ENCODE peak calls at places on chromosomes 13 and 19, in nine cellular contexts. J is Panc1, C is GM23338, E is K562, T is GM12878, I is SK-N-SH, S is HL-60, B is HCT116, Q is HepG2. Y is an unnamed sample.

GRCh38 chr19:16315825-16316505 is 8.7 kb upstream of the KLF2 start:
- DNase-seq in B (no peak), T (no peak), J (no peak), C (no peak), I (no peak), S (peak), Q (no peak), E (peak), Y (no peak)

GRCh38 chr19:18401580-18402112 is 4.2 kb upstream of the LRRC25 start:
- DNase-seq in T (no peak), E (peak), C (peak), J (no peak), Q (peak), I (no peak), B (no peak), S (peak), Y (no peak)

GRCh38 chr13:43831088-43831487 is 44.3 kb upstream of the ENOX1 start:
- DNase-seq in S (no peak), I (no peak), J (no peak), Q (no peak), B (no peak), T (no peak), E (no peak), C (no peak), Y (no peak)

GRCh38 chr13:22749626-22750025 is 431.2 kb upstream of the SGCG start:
- DNase-seq in E (no peak), S (no peak), C (no peak), T (no peak), B (no peak), Q (no peak), I (no peak), J (no peak), Y (no peak)

GRCh38 chr19:50837300-50837699 is 3.9 kb upstream of the KLK15 start:
- DNase-seq in J (no peak), B (no peak), E (no peak), S (no peak), I (no peak), Q (no peak), T (no peak), C (no peak), Y (no peak)

GRCh38 chr19:16066611-16067104 is 9.6 kb upstream of the TPM4 start:
- DNase-seq in J (no peak), I (peak), S (no peak), C (no peak), Q (peak), T (no peak), B (peak), E (peak), Y (peak)

GRCh38 chr13:45500492-45501174 is 35.9 kb downstream of the COG3 start:
- DNase-seq in B (peak), E (no peak), J (no peak), I (no peak), S (no peak), C (no peak), T (no peak), Q (peak), Y (no peak)

GRCh38 chr13:66180806-66181205 is 1049.3 kb downstream of the PCDH9 start:
- DNase-seq in B (no peak), S (no peak), T (no peak), Q (no peak), C (no peak), J (no peak), I (no peak), E (no peak), Y (no peak)

GRCh38 chr19:33450689-33451088 is 70.9 kb downstream of the PEPD start:
- DNase-seq in J (no peak), S (no peak), Q (no peak), B (no peak), E (no peak), I (no peak), T (no peak), C (no peak), Y (no peak)

GRCh38 chr19:18274776-18275356 is 614 bp upstream of the IQCN start:
- DNase-seq in S (peak), Q (peak), J (no peak), B (no peak), T (no peak), E (peak), C (peak), I (no peak), Y (peak)

GRCh38 chr13:79710376-79710775 is 229.4 kb downstream of the NDFIP2 start:
- DNase-seq in C (no peak), T (no peak), E (no peak), B (no peak), Q (no peak), I (peak), S (peak), J (no peak), Y (no peak)

GRCh38 chr13:23849670-23850069 is 39.5 kb downstream of the MIPEP start:
- DNase-seq in C (no peak), J (no peak), Q (no peak), I (no peak), T (no peak), B (no peak), S (no peak), E (no peak), Y (no peak)

GRCh38 chr19:19236173-19236572 is 24.4 kb downstream of the NCAN start:
- DNase-seq in B (no peak), Q (no peak), I (no peak), S (no peak), E (no peak), T (no peak), C (no peak), J (no peak), Y (no peak)

GRCh38 chr19:18304496-18305312 is 18.2 kb downstream of the LSM4 start:
- DNase-seq in C (peak), B (no peak), S (peak), E (peak), I (peak), Q (peak), T (no peak), J (no peak), Y (peak)

GRCh38 chr13:31733066-31733465 is 6.3 kb upstream of the RXFP2 start:
- DNase-seq in B (no peak), Q (no peak), T (no peak), J (no peak), I (peak), C (no peak), E (no peak), S (no peak), Y (no peak)

GRCh38 chr19:38523319-38523718 is 89.8 kb downstream of the RYR1 start:
- DNase-seq in T (no peak), B (no peak), E (no peak), Q (no peak), I (no peak), C (no peak), J (no peak), S (no peak), Y (no peak)

GRCh38 chr13:107185889-107186288 is 618.0 kb upstream of the ARGLU1 start:
- DNase-seq in B (no peak), S (no peak), Q (no peak), J (no peak), T (no peak), E (no peak), I (no peak), C (no peak), Y (no peak)
- TF ChIP-seq REST in B (no peak), S (no peak), Q (no peak), J (no peak), T (no peak), E (no peak), I (no peak), C (no peak), Y (no peak)

GRCh38 chr19:12994701-12995595 is at the start of gene NFIX:
- DNase-seq in I (peak), C (peak), E (peak), Q (peak), J (no peak), T (no peak), B (no peak), S (peak), Y (no peak)
- TF ChIP-seq REST in I (no peak), C (no peak), E (no peak), Q (no peak), J (no peak), T (no peak), B (no peak), S (no peak), Y (no peak)

GRCh38 chr13:72541674-72542073 is 185.8 kb downstream of the MZT1 start:
- DNase-seq in Q (no peak), T (no peak), S (no peak), C (no peak), I (no peak), J (no peak), E (no peak), B (no peak), Y (no peak)

GRCh38 chr13:72540818-72541217 is 186.6 kb downstream of the MZT1 start:
- DNase-seq in I (no peak), Q (no peak), S (no peak), B (no peak), T (no peak), C (no peak), E (no peak), J (no peak), Y (no peak)

GRCh38 chr13:72544042-72544441 is 183.4 kb downstream of the MZT1 start:
- DNase-seq in E (no peak), T (no peak), Q (no peak), J (no peak), C (no peak), I (no peak), B (no peak), S (no peak), Y (no peak)

GRCh38 chr13:72542241-72542640 is 185.2 kb downstream of the MZT1 start:
- DNase-seq in S (no peak), E (no peak), C (no peak), I (no peak), Q (no peak), T (no peak), J (no peak), B (no peak), Y (no peak)

GRCh38 chr13:72545030-72545719 is 182.3 kb downstream of the MZT1 start:
- DNase-seq in S (no peak), E (no peak), Q (peak), I (no peak), C (no peak), B (no peak), J (no peak), T (no peak), Y (no peak)
- TF ChIP-seq REST in S (no peak), E (no peak), Q (no peak), I (no peak), C (no peak), B (no peak), J (no peak), T (no peak), Y (no peak)

GRCh38 chr19:10601999-10602329 is 14.9 kb upstream of the AP1M2 start:
- DNase-seq in S (no peak), T (no peak), B (no peak), Q (no peak), I (no peak), J (no peak), C (no peak), E (no peak), Y (no peak)

GRCh38 chr19:10603873-10604459 is 16.9 kb upstream of the AP1M2 start:
- DNase-seq in S (no peak), Q (no peak), I (peak), B (no peak), E (no peak), C (no peak), J (no peak), T (peak), Y (no peak)

GRCh38 chr19:10604460-10604980 is 17.4 kb upstream of the AP1M2 start:
- DNase-seq in I (peak), E (no peak), C (no peak), J (no peak), T (peak), Q (no peak), S (no peak), B (no peak), Y (no peak)

GRCh38 chr19:10603084-10603872 is 16.2 kb upstream of the AP1M2 start:
- DNase-seq in E (peak), C (peak), B (no peak), Q (no peak), I (peak), S (peak), J (no peak), T (peak), Y (no peak)

DNA sequence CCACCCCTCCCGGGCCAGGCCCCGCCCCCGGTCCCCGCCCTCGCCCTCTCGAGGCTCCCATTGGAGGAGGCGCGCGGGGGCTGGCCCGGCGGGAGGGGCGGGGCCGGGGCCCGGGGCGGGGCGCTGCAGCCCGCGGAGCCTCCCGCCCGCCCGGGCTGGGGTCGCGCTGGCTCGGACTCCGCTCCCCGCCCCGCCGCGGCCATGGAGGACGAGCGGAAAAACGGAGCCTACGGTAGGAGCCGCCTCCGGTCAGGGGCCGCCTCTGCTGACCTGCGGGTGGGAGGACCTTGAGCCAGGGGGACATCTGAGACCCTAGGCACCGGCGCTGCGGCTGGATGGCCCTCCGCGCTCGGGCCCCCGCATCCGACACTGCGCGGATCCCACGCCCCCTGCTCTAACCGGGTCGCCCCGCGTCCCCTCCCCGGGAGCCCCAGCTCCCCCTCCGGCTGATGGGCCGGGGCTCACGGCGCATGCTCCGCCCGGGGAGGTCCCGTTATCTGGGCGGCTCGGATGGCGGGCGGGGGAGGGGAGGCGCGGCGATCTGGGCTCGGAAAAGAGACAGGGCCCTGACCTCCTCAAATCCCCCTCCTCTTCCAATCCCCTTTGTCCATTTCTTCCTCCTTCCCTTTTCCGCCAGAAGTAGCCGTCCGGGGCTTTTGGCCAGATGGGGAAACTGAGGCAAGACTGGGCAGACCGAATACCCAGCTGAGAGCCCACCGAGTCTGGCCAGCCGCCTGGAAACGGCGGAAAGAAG is 15.4 kb upstream of the AP1M2 start:
- DNase-seq in S (peak), I (peak), J (no peak), E (peak), T (no peak), C (peak), Q (peak), B (peak), Y (peak)
- TF ChIP-seq REST in S (no peak), I (no peak), J (no peak), E (no peak), T (no peak), C (no peak), Q (no peak), B (no peak), Y (no peak)

GRCh38 chr19:49687566-49688316 is 1.7 kb upstream of the ADM5 start:
- DNase-seq in C (peak), J (no peak), Q (no peak), E (no peak), T (no peak), I (no peak), S (no peak), B (no peak), Y (no peak)

GRCh38 chr19:49690073-49690655 is 752 bp upstream of the CPT1C start:
- DNase-seq in Q (no peak), I (no peak), T (no peak), J (no peak), S (no peak), C (peak), B (no peak), E (no peak), Y (no peak)

GRCh38 chr19:49688531-49689132 is 762 bp upstream of the ADM5 start:
- DNase-seq in B (no peak), I (no peak), E (no peak), S (no peak), J (no peak), C (peak), T (no peak), Q (no peak), Y (no peak)

GRCh38 chr19:49690656-49691242 is at the start of gene CPT1C:
- DNase-seq in I (peak), Q (no peak), S (no peak), B (no peak), C (peak), T (no peak), J (no peak), E (no peak), Y (no peak)

DNA sequence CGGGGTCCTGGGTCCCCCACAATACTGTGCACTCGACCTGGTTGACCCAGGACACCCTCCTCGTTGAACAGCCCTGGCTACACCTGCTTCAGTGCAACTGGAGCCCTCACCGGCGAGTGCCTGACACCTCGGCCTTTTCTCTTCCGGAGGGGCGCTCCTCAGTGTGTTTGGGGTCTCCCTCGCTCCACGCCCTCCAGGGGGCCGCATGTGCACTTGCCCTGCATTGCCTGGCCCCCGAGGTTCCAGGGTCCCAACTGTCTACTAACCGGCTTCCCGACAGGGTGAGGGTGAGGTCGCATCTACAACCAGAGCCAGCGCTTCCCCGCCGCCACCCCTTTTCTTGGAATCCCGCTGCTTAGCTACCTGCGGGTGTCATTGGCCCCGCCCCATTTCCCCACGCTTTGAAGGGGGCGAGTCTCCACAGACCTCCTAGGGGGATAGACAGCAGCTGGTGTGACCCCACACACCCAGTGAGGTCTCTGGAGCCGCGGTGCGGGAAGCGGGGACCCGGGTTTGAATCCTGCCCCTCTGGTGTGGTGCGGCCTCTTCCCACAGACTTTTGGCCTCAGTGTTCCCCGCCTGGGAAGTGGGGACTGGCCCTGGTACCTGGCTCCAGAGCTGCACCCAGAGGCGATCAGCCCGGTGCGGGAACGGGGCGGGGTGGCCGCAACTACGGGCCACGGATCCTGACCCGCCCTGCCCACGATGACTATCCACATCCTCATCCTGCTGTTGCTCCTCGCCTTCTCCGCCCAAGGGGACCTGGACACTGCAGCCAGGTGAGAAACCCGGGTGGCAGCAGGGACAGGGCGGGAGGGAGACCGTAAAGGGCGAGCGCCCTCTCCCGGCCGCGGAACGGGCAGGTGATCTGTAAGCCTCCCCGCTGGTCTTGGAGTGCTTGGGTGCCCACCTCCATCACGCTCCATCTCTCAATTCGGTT is at the start of gene ADM5:
- DNase-seq in T (no peak), C (peak), J (no peak), E (no peak), Q (no peak), B (no peak), I (peak), S (no peak), Y (no peak)
- TF ChIP-seq REST in T (no peak), C (no peak), J (no peak), E (no peak), Q (no peak), B (no peak), I (no peak), S (no peak), Y (no peak)

GRCh38 chr13:50125556-50126377 is 110.5 kb downstream of the KCNRG start:
- DNase-seq in B (peak), T (no peak), Q (peak), C (peak), S (peak), E (peak), I (peak), J (no peak), Y (peak)

GRCh38 chr13:50127017-50127725 is 111.9 kb downstream of the KCNRG start:
- DNase-seq in Q (no peak), T (no peak), S (no peak), C (peak), J (no peak), I (no peak), E (no peak), B (no peak), Y (no peak)

GRCh38 chr13:50127726-50128291 is 112.6 kb downstream of the KCNRG start:
- DNase-seq in I (no peak), E (no peak), T (no peak), Q (no peak), C (peak), J (no peak), B (no peak), S (no peak), Y (no peak)

GRCh38 chr13:50125306-50125555 is 110.0 kb downstream of the KCNRG start:
- DNase-seq in T (no peak), E (no peak), B (no peak), Q (no peak), I (no peak), J (no peak), C (no peak), S (peak), Y (no peak)

GRCh38 chr13:50126378-50127016 is 111.3 kb downstream of the KCNRG start:
- DNase-seq in C (peak), B (no peak), S (peak), Q (peak), I (no peak), J (no peak), E (no peak), T (no peak), Y (peak)
- TF ChIP-seq REST in C (no peak), B (no peak), S (no peak), Q (no peak), I (no peak), J (no peak), E (no peak), T (no peak), Y (no peak)

DNA sequence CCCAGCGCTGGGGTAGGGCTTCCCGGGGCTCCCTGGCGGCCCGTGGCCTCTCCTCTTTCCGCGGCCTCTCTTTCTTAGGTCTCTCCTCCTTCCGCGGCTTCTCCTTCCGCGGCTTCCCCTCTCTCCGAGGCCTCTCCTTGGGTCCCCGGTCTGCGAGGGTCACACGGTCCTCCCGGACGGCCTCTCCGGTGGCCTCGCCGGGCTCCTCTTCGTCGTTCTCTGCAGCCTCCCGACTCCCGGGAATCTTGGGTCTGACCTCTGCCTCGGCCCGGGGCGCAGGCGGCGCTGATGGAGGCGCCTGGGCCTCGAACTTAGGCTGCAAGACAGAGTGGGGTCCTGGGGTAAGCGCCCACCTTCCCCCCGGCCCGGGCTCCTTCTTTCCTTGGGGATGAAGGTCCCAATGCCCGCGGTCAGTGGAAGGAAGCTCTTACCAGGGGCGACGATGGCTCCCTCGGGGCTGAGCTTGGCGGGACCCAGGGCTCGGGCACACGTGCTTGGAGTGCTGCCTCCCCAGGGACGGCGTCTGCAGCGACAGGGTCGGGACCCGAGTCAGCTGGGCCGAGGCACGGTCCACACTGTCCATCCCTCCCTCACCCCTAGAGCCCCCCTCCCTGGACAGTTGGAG is 3.5 kb downstream of the AMH start:
- DNase-seq in S (no peak), J (no peak), B (no peak), C (peak), Q (no peak), T (no peak), E (no peak), I (peak), Y (no peak)
- TF ChIP-seq REST in S (no peak), J (no peak), B (no peak), C (no peak), Q (no peak), T (no peak), E (no peak), I (no peak), Y (no peak)